ENCODE peak calls at places on chromosomes 2 and 18, in five cellular contexts. V, K, G, F and Q are unnamed samples. For H3K36me3, the result is how much of the 10 kb centered on the place peaks cover.

GRCh38 chr2:172448544-172449267 is 21.3 kb downstream of the ITGA6 start:
- DNase-seq in V (no peak), K (no peak), G (no peak), F (no peak), Q (no peak)

GRCh38 chr2:53802617-53803115 is 15.8 kb downstream of the ERLEC1 start:
- DNase-seq in V (no peak), K (no peak), G (peak), F (no peak), Q (no peak)

GRCh38 chr2:218230882-218231281 is 13.9 kb downstream of the ARPC2 start:
- DNase-seq in V (no peak), K (no peak), G (peak), F (peak), Q (no peak)

GRCh38 chr2:31271851-31272267 is 37.9 kb downstream of the EHD3 start:
- DNase-seq in V (no peak), K (no peak), G (peak), F (peak), Q (no peak)

GRCh38 chr2:190050001-190050400 is 12.5 kb downstream of the MSTN start:
- DNase-seq in V (no peak), K (no peak), G (peak), F (no peak), Q (no peak)

GRCh38 chr2:9113916-9114315 is 92.7 kb upstream of the ASAP2 start:
- DNase-seq in V (no peak), K (no peak), G (no peak), F (no peak), Q (no peak)

GRCh38 chr18:9631814-9632496 is 17.6 kb upstream of the PPP4R1 start:
- DNase-seq in V (no peak), K (no peak), G (peak), F (peak), Q (no peak)

GRCh38 chr2:26606847-26607190 is 34.3 kb downstream of the CIB4 start:
- DNase-seq in V (no peak), K (peak), G (no peak), F (no peak), Q (no peak)

GRCh38 chr2:72457801-72458516 is 310.3 kb upstream of the CYP26B1 start:
- DNase-seq in V (no peak), K (no peak), G (peak), F (peak), Q (no peak)

GRCh38 chr2:52264488-52264887 is 1232.6 kb upstream of the NRXN1 start:
- DNase-seq in V (no peak), K (no peak), G (no peak), F (no peak), Q (no peak)

GRCh38 chr2:197073701-197074433 is 147.4 kb upstream of the PGAP1 start:
- DNase-seq in V (peak), K (no peak), G (no peak), F (peak), Q (no peak)

GRCh38 chr2:149218500-149218899 is 111.9 kb upstream of the LYPD6 start:
- DNase-seq in V (no peak), K (no peak), G (no peak), F (no peak), Q (no peak)

GRCh38 chr18:55326134-55326533 is 261.9 kb downstream of the TCF4 start:
- DNase-seq in V (no peak), K (no peak), G (no peak), F (peak), Q (no peak)

GRCh38 chr2:214077727-214078126 is 333.1 kb upstream of the VWC2L start:
- DNase-seq in V (no peak), K (no peak), G (no peak), F (peak), Q (no peak)

GRCh38 chr2:67234443-67234842 is 162.7 kb upstream of the ETAA1 start:
- DNase-seq in V (no peak), K (no peak), G (peak), F (peak), Q (peak)

GRCh38 chr2:202051499-202052161 is 18.0 kb downstream of the FZD7 start:
- DNase-seq in V (no peak), K (no peak), G (peak), F (peak), Q (no peak)

GRCh38 chr2:17166506-17166905 is 351.7 kb downstream of the RAD51AP2 start:
- DNase-seq in V (no peak), K (no peak), G (peak), F (peak), Q (no peak)

GRCh38 chr2:179354739-179355537 is 90.3 kb upstream of the SESTD1 start:
- DNase-seq in V (no peak), K (no peak), G (peak), F (peak), Q (no peak)

GRCh38 chr18:24754572-24754971 is 294.1 kb downstream of the HRH4 start:
- DNase-seq in V (no peak), K (no peak), G (peak), F (no peak), Q (no peak)

GRCh38 chr2:15645300-15645699 is 53.6 kb downstream of the DDX1 start:
- DNase-seq in V (no peak), K (peak), G (no peak), F (no peak), Q (no peak)

GRCh38 chr18:76354348-76354747 is 140.7 kb downstream of the ZNF516 start:
- DNase-seq in V (no peak), K (no peak), G (peak), F (peak), Q (no peak)

GRCh38 chr18:57951110-57951796 is 92.8 kb upstream of the NEDD4L start:
- DNase-seq in V (no peak), K (no peak), G (no peak), F (no peak), Q (no peak)

GRCh38 chr2:61763605-61764034 is 90.2 kb downstream of the FAM161A start:
- DNase-seq in V (peak), K (no peak), G (peak), F (peak), Q (peak)

GRCh38 chr18:55658598-55658997 is 70.6 kb upstream of the TCF4 start:
- DNase-seq in V (no peak), K (no peak), G (no peak), F (no peak), Q (no peak)

GRCh38 chr2:42139141-42139540 is 30.0 kb upstream of the EML4 start:
- DNase-seq in V (no peak), K (no peak), G (no peak), F (peak), Q (no peak)

GRCh38 chr2:42089340-42089925 is 41.6 kb downstream of the PKDCC start:
- DNase-seq in V (peak), K (peak), G (peak), F (peak), Q (no peak)

GRCh38 chr2:239103125-239104098 is 255.5 kb downstream of the TWIST2 start:
- DNase-seq in V (no peak), K (peak), G (no peak), F (no peak), Q (no peak)
- H3K36me3 ChIP-seq in V (half or more), K (under half), G (half or more), F (under half), Q (under half)

DNA sequence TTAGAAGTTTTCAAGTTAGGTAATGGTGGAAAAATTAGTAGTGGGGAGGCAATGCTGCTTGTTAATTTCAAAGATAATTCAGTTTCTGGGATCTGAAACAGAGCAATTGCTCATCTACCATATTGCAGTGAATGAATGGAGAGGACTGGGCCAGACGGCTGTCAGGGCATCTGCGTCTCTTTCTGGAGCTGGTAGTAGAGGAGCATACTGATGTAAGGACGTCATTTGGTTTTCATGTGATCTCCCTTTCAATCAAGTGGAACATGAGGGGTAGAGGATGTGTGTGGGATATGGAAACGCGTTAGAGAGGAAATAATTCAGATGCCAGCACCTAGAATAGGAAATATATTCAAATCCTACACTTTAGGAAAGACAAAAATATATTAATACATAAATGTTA is 490.3 kb downstream of the ADCYAP1 start:
- DNase-seq in V (no peak), K (no peak), G (no peak), F (no peak), Q (no peak)
- H3K36me3 ChIP-seq in V (under half), K (under half), G (under half), F (under half), Q (under half)

GRCh38 chr18:23553887-23554286 is 32.4 kb downstream of the NPC1 start:
- DNase-seq in V (no peak), K (no peak), G (no peak), F (no peak), Q (no peak)
- H3K36me3 ChIP-seq in V (half or more), K (under half), G (under half), F (under half), Q (under half)

DNA sequence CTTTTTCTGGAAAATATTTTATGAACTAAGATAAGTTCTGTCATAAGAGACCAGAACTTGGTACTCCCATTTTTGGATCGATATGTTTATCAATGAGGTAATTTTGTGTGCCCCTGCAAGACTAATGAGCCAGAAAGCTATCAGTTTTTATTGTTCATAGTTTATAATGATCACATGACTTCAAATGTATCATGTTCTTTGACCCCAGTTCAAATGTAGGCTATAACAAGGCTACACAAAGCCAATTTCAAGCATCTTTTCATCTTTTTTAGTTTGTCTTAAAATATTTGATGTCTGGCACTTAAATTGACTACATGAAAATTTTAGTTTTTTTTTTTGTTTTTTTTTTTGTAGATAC is 35.3 kb downstream of the RALB start:
- DNase-seq in V (no peak), K (no peak), G (no peak), F (no peak), Q (no peak)
- H3K36me3 ChIP-seq in V (under half), K (under half), G (under half), F (under half), Q (under half)

DNA sequence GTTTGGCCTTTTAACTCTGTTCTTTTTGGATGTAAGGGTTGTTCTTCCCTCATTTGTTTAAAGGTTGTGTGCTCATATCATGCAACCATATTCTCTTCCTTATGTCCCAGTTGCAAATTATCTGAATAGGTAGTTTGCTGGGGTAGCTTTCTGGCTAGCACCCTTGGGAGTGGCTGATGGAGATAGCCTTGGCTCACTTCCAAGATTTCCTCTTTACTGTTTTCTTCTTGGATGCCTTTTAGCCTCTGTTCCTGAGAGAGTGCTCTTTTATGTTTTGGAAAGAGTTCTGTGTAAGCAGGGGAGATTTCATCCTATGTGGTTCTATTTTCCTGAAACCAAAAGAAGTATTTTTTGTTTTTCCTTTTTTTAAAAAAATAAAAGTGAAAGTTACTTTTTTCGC is 25.4 kb downstream of the USP14 start:
- DNase-seq in V (no peak), K (no peak), G (no peak), F (peak), Q (no peak)
- H3K36me3 ChIP-seq in V (under half), K (under half), G (under half), F (under half), Q (under half)

DNA sequence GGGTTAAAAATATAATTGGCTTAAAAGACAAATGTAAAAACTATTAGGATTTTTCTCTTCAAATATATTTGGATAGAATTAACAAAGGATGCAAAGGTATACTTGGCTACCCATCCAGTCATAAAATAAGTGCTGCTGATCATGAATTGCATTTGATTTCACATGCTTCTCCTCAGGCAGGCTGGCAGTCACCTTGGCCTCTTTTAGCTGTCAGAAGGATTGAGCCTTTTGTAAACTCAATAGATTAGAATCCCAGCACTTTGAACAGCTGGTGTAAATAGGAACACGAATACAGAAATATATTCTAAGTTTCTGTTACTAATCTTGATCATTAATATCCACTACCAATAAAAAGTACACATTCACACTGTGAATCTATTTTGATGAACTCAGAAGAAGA is 169.4 kb upstream of the UNC80 start:
- DNase-seq in V (no peak), K (no peak), G (no peak), F (no peak), Q (no peak)
- H3K36me3 ChIP-seq in V (under half), K (under half), G (under half), F (under half), Q (under half)

GRCh38 chr2:74099835-74100234 is 47.9 kb downstream of the BOLA3 start:
- DNase-seq in V (peak), K (no peak), G (no peak), F (no peak), Q (no peak)
- H3K36me3 ChIP-seq in V (under half), K (under half), G (under half), F (under half), Q (under half)